ENCODE peak calls at places on chromosomes 5 and 9, in eight cellular contexts. One of them, this sample, is unnamed.

GRCh38 chr9:79708541-79708940 is 136.8 kb downstream of the TLE4 start:
- DNase-seq in spleen: no peak
- DNase-seq in HFF-Myc: no peak
- DNase-seq in fibroblast of the aortic adventitia: no peak
- DNase-seq in RWPE1: no peak
- DNase-seq in natural killer cell: no peak
- DNase-seq in WTC11: no peak
- DNase-seq in hepatocyte: no peak
- DNase-seq in this sample: no peak

GRCh38 chr9:121888438-121888775 is 204.7 kb downstream of the TTLL11 start:
- DNase-seq in spleen: no peak
- DNase-seq in WTC11: no peak
- DNase-seq in hepatocyte: no peak
- DNase-seq in fibroblast of the aortic adventitia: peak
- DNase-seq in natural killer cell: no peak
- DNase-seq in HFF-Myc: peak
- DNase-seq in RWPE1: no peak
- DNase-seq in this sample: no peak

GRCh38 chr9:90890146-90890545 is 88.5 kb downstream of the SYK start:
- DNase-seq in WTC11: peak
- DNase-seq in natural killer cell: no peak
- DNase-seq in fibroblast of the aortic adventitia: no peak
- DNase-seq in spleen: no peak
- DNase-seq in RWPE1: no peak
- DNase-seq in hepatocyte: no peak
- DNase-seq in HFF-Myc: no peak
- DNase-seq in this sample: no peak

GRCh38 chr5:44183753-44184152 is 205.5 kb downstream of the FGF10 start:
- DNase-seq in HFF-Myc: no peak
- DNase-seq in spleen: no peak
- DNase-seq in natural killer cell: no peak
- DNase-seq in RWPE1: no peak
- DNase-seq in WTC11: no peak
- DNase-seq in hepatocyte: no peak
- DNase-seq in fibroblast of the aortic adventitia: no peak
- DNase-seq in this sample: no peak

GRCh38 chr5:137997726-137998213 is 35.1 kb downstream of the FAM13B start:
- DNase-seq in fibroblast of the aortic adventitia: no peak
- DNase-seq in spleen: no peak
- DNase-seq in HFF-Myc: no peak
- DNase-seq in RWPE1: no peak
- DNase-seq in hepatocyte: no peak
- DNase-seq in natural killer cell: no peak
- DNase-seq in WTC11: no peak
- DNase-seq in this sample: no peak

GRCh38 chr5:142845954-142846398 is 75.8 kb downstream of the ARHGAP26 start:
- DNase-seq in WTC11: no peak
- DNase-seq in HFF-Myc: no peak
- DNase-seq in spleen: no peak
- DNase-seq in natural killer cell: no peak
- DNase-seq in fibroblast of the aortic adventitia: no peak
- DNase-seq in hepatocyte: no peak
- DNase-seq in RWPE1: no peak
- DNase-seq in this sample: no peak

GRCh38 chr5:60410427-60410826 is 289.5 kb downstream of the DEPDC1B start:
- DNase-seq in spleen: no peak
- DNase-seq in natural killer cell: no peak
- DNase-seq in RWPE1: no peak
- DNase-seq in HFF-Myc: no peak
- DNase-seq in hepatocyte: no peak
- DNase-seq in WTC11: no peak
- DNase-seq in fibroblast of the aortic adventitia: peak
- DNase-seq in this sample: no peak

GRCh38 chr5:111072949-111073682 is 1.6 kb downstream of the TSLP start:
- DNase-seq in natural killer cell: no peak
- DNase-seq in spleen: peak
- DNase-seq in RWPE1: peak
- DNase-seq in WTC11: peak
- DNase-seq in HFF-Myc: no peak
- DNase-seq in hepatocyte: peak
- DNase-seq in fibroblast of the aortic adventitia: peak
- DNase-seq in this sample: no peak

GRCh38 chr9:137252555-137253506 is 1.7 kb downstream of the STPG3 start:
- DNase-seq in spleen: no peak
- DNase-seq in natural killer cell: no peak
- DNase-seq in fibroblast of the aortic adventitia: no peak
- DNase-seq in hepatocyte: peak
- DNase-seq in WTC11: peak
- DNase-seq in HFF-Myc: no peak
- DNase-seq in RWPE1: no peak
- DNase-seq in this sample: no peak

GRCh38 chr5:160029540-160030139 is 20.7 kb downstream of the TTC1 start:
- DNase-seq in spleen: no peak
- DNase-seq in RWPE1: no peak
- DNase-seq in natural killer cell: no peak
- DNase-seq in hepatocyte: no peak
- DNase-seq in fibroblast of the aortic adventitia: no peak
- DNase-seq in WTC11: no peak
- DNase-seq in HFF-Myc: no peak
- DNase-seq in this sample: no peak

GRCh38 chr5:176541338-176542134 is 4.3 kb upstream of the RNF44 start:
- DNase-seq in natural killer cell: peak
- DNase-seq in spleen: peak
- DNase-seq in hepatocyte: peak
- DNase-seq in WTC11: peak
- DNase-seq in fibroblast of the aortic adventitia: no peak
- DNase-seq in RWPE1: peak
- DNase-seq in HFF-Myc: no peak
- DNase-seq in this sample: no peak

GRCh38 chr5:1523480-1523792 is 324 bp downstream of the LPCAT1 start:
- DNase-seq in RWPE1: no peak
- DNase-seq in spleen: peak
- DNase-seq in fibroblast of the aortic adventitia: no peak
- DNase-seq in WTC11: peak
- DNase-seq in HFF-Myc: no peak
- DNase-seq in hepatocyte: peak
- DNase-seq in natural killer cell: no peak
- DNase-seq in this sample: no peak

GRCh38 chr5:108588323-108588722 is 159.4 kb upstream of the FER start:
- DNase-seq in WTC11: no peak
- DNase-seq in natural killer cell: no peak
- DNase-seq in RWPE1: peak
- DNase-seq in spleen: no peak
- DNase-seq in hepatocyte: no peak
- DNase-seq in fibroblast of the aortic adventitia: no peak
- DNase-seq in HFF-Myc: no peak
- DNase-seq in this sample: no peak

GRCh38 chr5:154244476-154244875 is 53.9 kb downstream of the GALNT10 start:
- DNase-seq in hepatocyte: no peak
- DNase-seq in WTC11: no peak
- DNase-seq in HFF-Myc: no peak
- DNase-seq in fibroblast of the aortic adventitia: no peak
- DNase-seq in spleen: no peak
- DNase-seq in natural killer cell: no peak
- DNase-seq in RWPE1: no peak
- DNase-seq in this sample: no peak

GRCh38 chr9:136441681-136442245 is 2.1 kb upstream of the INPP5E start:
- DNase-seq in RWPE1: no peak
- DNase-seq in natural killer cell: no peak
- DNase-seq in HFF-Myc: no peak
- DNase-seq in fibroblast of the aortic adventitia: no peak
- DNase-seq in hepatocyte: no peak
- DNase-seq in WTC11: no peak
- DNase-seq in spleen: peak
- DNase-seq in this sample: no peak

GRCh38 chr9:2019723-2020122 is 4.6 kb downstream of the SMARCA2 start:
- DNase-seq in fibroblast of the aortic adventitia: no peak
- DNase-seq in HFF-Myc: no peak
- DNase-seq in spleen: no peak
- DNase-seq in WTC11: no peak
- DNase-seq in hepatocyte: no peak
- DNase-seq in natural killer cell: no peak
- DNase-seq in RWPE1: no peak
- DNase-seq in this sample: no peak

GRCh38 chr5:132327278-132327959 is 33.2 kb downstream of the SLC22A4 start:
- DNase-seq in hepatocyte: no peak
- DNase-seq in fibroblast of the aortic adventitia: peak
- DNase-seq in HFF-Myc: peak
- DNase-seq in RWPE1: no peak
- DNase-seq in WTC11: no peak
- DNase-seq in spleen: no peak
- DNase-seq in natural killer cell: no peak
- DNase-seq in this sample: no peak

GRCh38 chr5:152853361-152853760 is 448.3 kb upstream of the NMUR2 start:
- DNase-seq in natural killer cell: no peak
- DNase-seq in spleen: no peak
- DNase-seq in HFF-Myc: no peak
- DNase-seq in hepatocyte: no peak
- DNase-seq in WTC11: no peak
- DNase-seq in RWPE1: no peak
- DNase-seq in fibroblast of the aortic adventitia: no peak
- DNase-seq in this sample: no peak

GRCh38 chr5:152443935-152444334 is 38.9 kb upstream of the NMUR2 start:
- DNase-seq in WTC11: no peak
- DNase-seq in RWPE1: no peak
- DNase-seq in natural killer cell: no peak
- DNase-seq in fibroblast of the aortic adventitia: no peak
- DNase-seq in HFF-Myc: no peak
- DNase-seq in spleen: no peak
- DNase-seq in hepatocyte: no peak
- DNase-seq in this sample: no peak

GRCh38 chr5:156482816-156483215 is 155.9 kb downstream of the SGCD start:
- DNase-seq in WTC11: no peak
- DNase-seq in fibroblast of the aortic adventitia: no peak
- DNase-seq in natural killer cell: no peak
- DNase-seq in RWPE1: no peak
- DNase-seq in hepatocyte: no peak
- DNase-seq in spleen: no peak
- DNase-seq in HFF-Myc: no peak
- DNase-seq in this sample: no peak
- TF ChIP-seq CTCF in WTC11: no peak
- TF ChIP-seq CTCF in fibroblast of the aortic adventitia: no peak
- TF ChIP-seq CTCF in natural killer cell: no peak
- TF ChIP-seq CTCF in RWPE1: no peak
- TF ChIP-seq CTCF in hepatocyte: no peak
- TF ChIP-seq CTCF in spleen: no peak
- TF ChIP-seq CTCF in HFF-Myc: no peak
- TF ChIP-seq CTCF in this sample: no peak

GRCh38 chr5:53045263-53045662 is 56.1 kb downstream of the ITGA2 start:
- DNase-seq in HFF-Myc: no peak
- DNase-seq in spleen: no peak
- DNase-seq in RWPE1: no peak
- DNase-seq in natural killer cell: no peak
- DNase-seq in fibroblast of the aortic adventitia: peak
- DNase-seq in WTC11: no peak
- DNase-seq in hepatocyte: no peak
- DNase-seq in this sample: no peak

GRCh38 chr5:53052499-53052898 is 57.1 kb downstream of the MOCS2 start:
- DNase-seq in fibroblast of the aortic adventitia: peak
- DNase-seq in spleen: no peak
- DNase-seq in HFF-Myc: no peak
- DNase-seq in natural killer cell: no peak
- DNase-seq in RWPE1: no peak
- DNase-seq in hepatocyte: no peak
- DNase-seq in WTC11: no peak
- DNase-seq in this sample: no peak

GRCh38 chr5:53053364-53053763 is 56.2 kb downstream of the MOCS2 start:
- DNase-seq in natural killer cell: no peak
- DNase-seq in spleen: no peak
- DNase-seq in WTC11: no peak
- DNase-seq in RWPE1: no peak
- DNase-seq in fibroblast of the aortic adventitia: no peak
- DNase-seq in HFF-Myc: no peak
- DNase-seq in hepatocyte: no peak
- DNase-seq in this sample: no peak

DNA sequence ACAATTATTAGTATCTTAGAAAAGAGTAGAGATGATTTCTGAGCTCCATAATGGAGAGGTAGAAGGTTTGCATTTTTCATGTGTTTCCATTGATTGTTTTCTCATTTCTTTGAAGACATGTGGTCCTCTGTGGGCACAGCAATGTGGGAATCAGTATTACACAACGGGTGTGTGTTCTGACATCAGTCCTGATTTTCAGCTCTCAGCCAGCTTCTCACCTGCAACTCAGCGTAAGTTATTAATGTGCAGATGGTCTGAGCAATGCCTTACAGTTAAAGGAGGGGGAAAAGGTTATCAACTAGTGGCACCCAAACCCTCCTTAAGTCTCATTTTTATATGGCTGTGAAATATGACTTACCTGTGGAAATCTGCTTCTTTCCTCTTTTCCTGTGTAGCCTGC is 59.1 kb downstream of the ITGA2 start:
- DNase-seq in natural killer cell: no peak
- DNase-seq in RWPE1: no peak
- DNase-seq in fibroblast of the aortic adventitia: no peak
- DNase-seq in HFF-Myc: no peak
- DNase-seq in WTC11: no peak
- DNase-seq in spleen: no peak
- DNase-seq in hepatocyte: no peak
- DNase-seq in this sample: no peak
- TF ChIP-seq CTCF in natural killer cell: no peak
- TF ChIP-seq CTCF in RWPE1: no peak
- TF ChIP-seq CTCF in fibroblast of the aortic adventitia: no peak
- TF ChIP-seq CTCF in HFF-Myc: no peak
- TF ChIP-seq CTCF in WTC11: no peak
- TF ChIP-seq CTCF in spleen: no peak
- TF ChIP-seq CTCF in hepatocyte: no peak
- TF ChIP-seq CTCF in this sample: no peak

GRCh38 chr5:71455427-71456361 is at the start of gene BDP1:
- DNase-seq in HFF-Myc: peak
- DNase-seq in WTC11: peak
- DNase-seq in hepatocyte: peak
- DNase-seq in natural killer cell: peak
- DNase-seq in RWPE1: peak
- DNase-seq in fibroblast of the aortic adventitia: peak
- DNase-seq in spleen: peak
- DNase-seq in this sample: peak
- TF ChIP-seq CTCF in HFF-Myc: peak
- TF ChIP-seq CTCF in WTC11: no peak
- TF ChIP-seq CTCF in hepatocyte: peak
- TF ChIP-seq CTCF in natural killer cell: peak
- TF ChIP-seq CTCF in RWPE1: peak
- TF ChIP-seq CTCF in fibroblast of the aortic adventitia: peak
- TF ChIP-seq CTCF in spleen: peak
- TF ChIP-seq CTCF in this sample: peak

DNA sequence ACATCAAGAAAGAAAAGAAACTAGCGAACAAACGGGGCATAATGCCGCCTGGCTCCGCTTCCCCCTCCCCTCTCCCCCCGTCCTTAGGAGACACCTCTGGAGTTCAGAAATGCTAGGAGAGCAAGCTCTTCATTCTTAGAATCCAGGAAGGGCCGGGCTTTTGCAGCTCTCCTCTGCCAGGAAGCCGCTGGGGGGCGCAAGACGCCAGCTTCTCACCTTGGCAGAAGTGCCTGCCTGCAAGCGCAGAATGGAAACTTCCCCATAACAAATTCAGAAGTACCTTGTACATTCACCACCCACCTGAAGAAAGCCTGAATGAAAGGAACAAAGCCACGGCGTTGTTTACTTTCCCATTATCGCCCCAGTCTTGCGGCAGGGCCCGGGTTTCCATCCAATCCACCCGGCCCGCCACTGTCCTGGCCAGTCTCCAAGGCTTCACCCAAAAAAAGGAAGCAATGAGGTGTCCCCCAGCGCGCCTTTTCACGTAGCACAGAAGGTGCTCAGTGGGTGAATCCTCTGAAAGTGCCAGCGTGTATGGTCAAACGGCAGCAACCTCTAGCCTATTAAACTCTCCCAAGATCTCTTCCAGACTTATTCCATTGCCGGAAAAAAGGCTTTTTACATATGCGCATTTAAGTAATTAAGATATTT is 1.7 kb upstream of the GADD45G start:
- DNase-seq in RWPE1: peak
- DNase-seq in WTC11: peak
- DNase-seq in hepatocyte: peak
- DNase-seq in spleen: peak
- DNase-seq in HFF-Myc: no peak
- DNase-seq in fibroblast of the aortic adventitia: peak
- DNase-seq in natural killer cell: peak
- DNase-seq in this sample: no peak
- TF ChIP-seq CTCF in RWPE1: peak
- TF ChIP-seq CTCF in WTC11: peak
- TF ChIP-seq CTCF in hepatocyte: peak
- TF ChIP-seq CTCF in spleen: peak
- TF ChIP-seq CTCF in HFF-Myc: peak
- TF ChIP-seq CTCF in fibroblast of the aortic adventitia: peak
- TF ChIP-seq CTCF in natural killer cell: peak
- TF ChIP-seq CTCF in this sample: peak